ENCODE peak calls at places on chromosome 10, in ten cellular contexts. S, I, N, T, D, Y, E, A, V and J are unnamed samples.

GRCh38 chr10:78899996-78900714 is 168.6 kb upstream of the ZMIZ1 start:
- DNase-seq in T (no peak), D (no peak), N (peak; percentile 83), V (no peak), Y (peak; percentile 63), S (no peak), I (peak; percentile 70), E (no peak), A (no peak), J (peak; percentile 80)

GRCh38 chr10:73900068-73900467 is 10.9 kb upstream of the PLAU start:
- DNase-seq in E (no peak), T (no peak), A (no peak), N (no peak), Y (no peak), V (no peak), S (no peak), D (no peak), I (no peak), J (no peak)

GRCh38 chr10:113454341-113455061 is 98.4 kb upstream of the HABP2 start:
- DNase-seq in N (peak; percentile 67), A (peak; percentile 3), I (peak; percentile 58), Y (no peak), S (peak; percentile 34), V (no peak), E (peak; percentile 62), T (no peak), D (no peak), J (no peak)

GRCh38 chr10:11045995-11046394 is 28.3 kb downstream of the CELF2 start:
- DNase-seq in N (peak; percentile 67), D (no peak), I (peak; percentile 73), Y (no peak), V (no peak), T (no peak), E (no peak), A (no peak), S (no peak), J (peak; percentile 91)

GRCh38 chr10:1301138-1301537 is 245.0 kb downstream of the WDR37 start:
- DNase-seq in I (no peak), V (no peak), E (no peak), D (no peak), S (no peak), Y (no peak), T (no peak), A (no peak), N (no peak), J (no peak)

GRCh38 chr10:95430231-95430951 is 130.8 kb downstream of the SORBS1 start:
- DNase-seq in Y (no peak), N (no peak), E (peak; percentile 80), T (peak; percentile 3), D (no peak), I (peak; percentile 52), V (peak; percentile 37), S (peak; percentile 85), A (no peak), J (no peak)

GRCh38 chr10:17029581-17030271 is 99.9 kb downstream of the CUBN start:
- DNase-seq in V (no peak), D (no peak), S (peak; percentile 11), T (peak; percentile 76), Y (peak; percentile 82), N (peak; percentile 72), I (peak; percentile 72), A (peak; percentile 92), E (peak; percentile 87), J (peak; percentile 87)

GRCh38 chr10:34049887-34050286 is 715.4 kb upstream of the NRP1 start:
- DNase-seq in V (no peak), A (no peak), T (peak; percentile 10), S (no peak), Y (peak; percentile 14), N (no peak), D (no peak), I (no peak), E (no peak), J (no peak)